ENCODE peak calls at places on chromosomes 13 and 19, in ten cellular contexts. I is nephron progenitor cell; O is GM23248; L is effector CD8-positive, alpha-beta T cell; F is M059J; K is kidney; G is dorsolateral prefrontal cortex; J is iris pigment epithelial cell; W is activated CD8-positive, alpha-beta T cell treated with anti-CD3 and anti-CD28 coated beads for 36 hours; Z is skeletal muscle cell. D is an unnamed sample.
A peak's percentile ranks its signal among the peaks of the same experiment; 100 is the strongest.

GRCh38 chr19:912181-913079 is 589 bp downstream of the R3HDM4 start:
- DNase-seq in I (no peak), O (peak; percentile 24), L (peak; percentile 41), F (no peak), K (peak; percentile 86), G (no peak), J (no peak), W (peak; percentile 42), Z (no peak), D (no peak)

GRCh38 chr13:20127263-20127562 is 33.6 kb downstream of the GJA3 start:
- DNase-seq in I (no peak), O (no peak), L (no peak), F (no peak), K (no peak), G (no peak), J (no peak), W (peak; percentile 34), Z (no peak), D (peak; percentile 16)

GRCh38 chr13:109720758-109721184 is 65.6 kb downstream of the IRS2 start:
- DNase-seq in I (no peak), O (no peak), L (no peak), F (no peak), K (no peak), G (no peak), J (no peak), W (no peak), Z (no peak), D (no peak)

GRCh38 chr19:3507371-3508120 is 1.4 kb downstream of the FZR1 start:
- DNase-seq in I (peak; percentile 43), O (peak; percentile 52), L (no peak), F (no peak), K (no peak), G (no peak), J (peak; percentile 18), W (peak; percentile 50), Z (no peak), D (no peak)

GRCh38 chr19:2296141-2296540 is 11.8 kb downstream of the LINGO3 start:
- DNase-seq in I (no peak), O (no peak), L (no peak), F (no peak), K (no peak), G (no peak), J (no peak), W (no peak), Z (no peak), D (no peak)

GRCh38 chr19:45876411-45877197 is 9.3 kb downstream of the IRF2BP1 start:
- DNase-seq in I (peak; percentile 64), O (peak; percentile 28), L (no peak), F (no peak), K (peak; percentile 85), G (no peak), J (no peak), W (no peak), Z (no peak), D (no peak)

GRCh38 chr19:11692127-11692790 is 46.5 kb downstream of the ZNF823 start:
- DNase-seq in I (no peak), O (no peak), L (no peak), F (no peak), K (no peak), G (no peak), J (no peak), W (no peak), Z (no peak), D (no peak)

GRCh38 chr13:53254495-53254894 is 225.9 kb downstream of the OLFM4 start:
- DNase-seq in I (peak; percentile 59), O (peak; percentile 6), L (no peak), F (no peak), K (no peak), G (no peak), J (no peak), W (no peak), Z (no peak), D (no peak)

GRCh38 chr19:18603255-18603957 is 3.2 kb downstream of the CRLF1 start:
- DNase-seq in I (peak; percentile 52), O (peak; percentile 66), L (no peak), F (no peak), K (no peak), G (no peak), J (peak; percentile 31), W (peak; percentile 40), Z (no peak), D (no peak)

GRCh38 chr13:40385858-40386180 is 280.6 kb downstream of the FOXO1 start:
- DNase-seq in I (no peak), O (no peak), L (no peak), F (no peak), K (no peak), G (no peak), J (no peak), W (no peak), Z (no peak), D (no peak)

GRCh38 chr13:98482476-98483444 is 94.1 kb downstream of the STK24 start:
- DNase-seq in I (no peak), O (peak; percentile 90), L (no peak), F (peak; percentile 88), K (peak; percentile 83), G (no peak), J (peak; percentile 90), W (peak; percentile 60), Z (peak; percentile 43), D (no peak)

GRCh38 chr19:29831041-29831548 is 19.3 kb downstream of the CCNE1 start:
- DNase-seq in I (no peak), O (peak; percentile 15), L (peak; percentile 48), F (no peak), K (no peak), G (no peak), J (peak; percentile 35), W (peak; percentile 78), Z (no peak), D (peak; percentile 49)

GRCh38 chr19:29875931-29876330 is 64.1 kb downstream of the CCNE1 start:
- DNase-seq in I (no peak), O (no peak), L (no peak), F (no peak), K (no peak), G (no peak), J (no peak), W (no peak), Z (no peak), D (peak; percentile 57)

GRCh38 chr13:39890537-39890936 is 235.1 kb downstream of the COG6 start:
- DNase-seq in I (no peak), O (no peak), L (no peak), F (no peak), K (no peak), G (no peak), J (no peak), W (no peak), Z (no peak), D (no peak)

GRCh38 chr13:99982741-99983400 is 1.3 kb downstream of the ZIC2 start:
- DNase-seq in I (no peak), O (no peak), L (no peak), F (no peak), K (no peak), G (no peak), J (no peak), W (no peak), Z (no peak), D (no peak)

GRCh38 chr13:33331962-33332361 is 46.4 kb upstream of the STARD13 start:
- DNase-seq in I (no peak), O (no peak), L (no peak), F (no peak), K (no peak), G (no peak), J (no peak), W (no peak), Z (no peak), D (no peak)

GRCh38 chr19:10421981-10422461 is 1.7 kb downstream of the PDE4A start:
- DNase-seq in I (no peak), O (no peak), L (no peak), F (no peak), K (no peak), G (no peak), J (no peak), W (no peak), Z (no peak), D (no peak)

GRCh38 chr19:3125900-3126524 is 9.8 kb upstream of the GNA15 start:
- DNase-seq in I (peak; percentile 76), O (peak; percentile 50), L (peak; percentile 62), F (peak; percentile 31), K (no peak), G (no peak), J (peak; percentile 22), W (peak; percentile 76), Z (no peak), D (no peak)

GRCh38 chr19:2969104-2969504 is 8.3 kb upstream of the TLE6 start:
- DNase-seq in I (no peak), O (peak; percentile 44), L (no peak), F (no peak), K (peak; percentile 87), G (no peak), J (no peak), W (no peak), Z (no peak), D (no peak)

GRCh38 chr13:36325912-36326311 is 20.3 kb downstream of the SPART start:
- DNase-seq in I (no peak), O (no peak), L (no peak), F (no peak), K (no peak), G (no peak), J (no peak), W (no peak), Z (no peak), D (no peak)

GRCh38 chr13:49760555-49760954 is 31.9 kb downstream of the KPNA3 start:
- DNase-seq in I (no peak), O (no peak), L (no peak), F (no peak), K (no peak), G (no peak), J (no peak), W (peak; percentile 26), Z (no peak), D (no peak)

GRCh38 chr13:30708541-30708940 is 26.8 kb upstream of the ALOX5AP start:
- DNase-seq in I (no peak), O (peak; percentile 33), L (no peak), F (peak; percentile 15), K (no peak), G (no peak), J (peak; percentile 84), W (no peak), Z (no peak), D (no peak)

GRCh38 chr19:55311397-55311796 is 13.7 kb downstream of the TMEM150B start:
- DNase-seq in I (no peak), O (no peak), L (no peak), F (no peak), K (no peak), G (no peak), J (no peak), W (no peak), Z (no peak), D (peak; percentile 79)

GRCh38 chr13:33125821-33126570 is 109.8 kb downstream of the KL start:
- DNase-seq in I (no peak), O (peak; percentile 96), L (no peak), F (peak; percentile 96), K (peak; percentile 80), G (no peak), J (peak; percentile 99), W (no peak), Z (peak; percentile 90), D (no peak)

GRCh38 chr19:11673608-11674041 is 65.1 kb downstream of the ZNF823 start:
- DNase-seq in I (peak; percentile 47), O (peak; percentile 90), L (no peak), F (peak; percentile 22), K (peak; percentile 89), G (peak; percentile 55), J (peak; percentile 62), W (peak; percentile 43), Z (no peak), D (no peak)

GRCh38 chr13:110298566-110299321 is 8.2 kb downstream of the COL4A1 start:
- DNase-seq in I (no peak), O (no peak), L (no peak), F (no peak), K (peak; percentile 87), G (no peak), J (peak; percentile 24), W (peak; percentile 64), Z (no peak), D (no peak)

GRCh38 chr19:14337510-14337909 is 43.7 kb upstream of the ADGRE5 start:
- DNase-seq in I (peak; percentile 46), O (peak; percentile 46), L (peak; percentile 18), F (peak; percentile 36), K (no peak), G (no peak), J (peak; percentile 20), W (peak; percentile 63), Z (no peak), D (no peak)

GRCh38 chr19:51143486-51143885 is 1.4 kb downstream of the SIGLEC7 start:
- DNase-seq in I (no peak), O (no peak), L (no peak), F (no peak), K (no peak), G (no peak), J (no peak), W (no peak), Z (no peak), D (no peak)

D was measured in posterior vena cava.